ENCODE peak calls at places on chromosomes 7 and 10, in eight cellular contexts. U, W, V, K, Y, A, M and O are unnamed samples.

GRCh38 chr7:50355817-50356178 is 51.3 kb downstream of the IKZF1 start:
- DNase-seq in A (no peak), M (no peak), U (no peak), Y (no peak), K (no peak), W (no peak), V (no peak), O (no peak)

GRCh38 chr10:129426670-129427069 is 40.4 kb upstream of the MGMT start:
- DNase-seq in K (no peak), U (no peak), V (no peak), A (no peak), M (no peak), W (no peak), Y (no peak), O (no peak)

GRCh38 chr7:106056513-106057203 is 55.5 kb downstream of the SYPL1 start:
- DNase-seq in V (peak), A (peak), M (no peak), K (peak), Y (peak), U (no peak), W (peak), O (peak)

GRCh38 chr7:139914306-139914747 is 85.3 kb downstream of the TBXAS1 start:
- DNase-seq in A (peak), V (peak), U (no peak), W (no peak), Y (no peak), M (no peak), K (no peak), O (no peak)

GRCh38 chr10:14772399-14772798 is 2.3 kb downstream of the FAM107B start:
- DNase-seq in V (no peak), Y (no peak), U (no peak), A (no peak), K (no peak), W (no peak), M (no peak), O (no peak)

GRCh38 chr10:5094265-5095205 is at the start of gene AKR1C3:
- DNase-seq in K (no peak), M (no peak), U (no peak), Y (no peak), W (peak), A (no peak), V (peak), O (peak)

GRCh38 chr7:116809636-116810266 is 52.6 kb upstream of the CAPZA2 start:
- DNase-seq in W (peak), K (peak), M (no peak), A (no peak), V (peak), U (no peak), Y (no peak), O (peak)

GRCh38 chr7:14834888-14835287 is 67.7 kb downstream of the DGKB start:
- DNase-seq in W (no peak), V (no peak), Y (no peak), U (no peak), A (no peak), M (no peak), K (no peak), O (no peak)

GRCh38 chr7:154953006-154953684 is 49.8 kb downstream of the PAXIP1 start:
- DNase-seq in Y (peak), V (no peak), M (peak), W (peak), K (peak), U (no peak), A (peak), O (peak)

GRCh38 chr10:6406220-6407033 is 173.6 kb downstream of the PRKCQ start:
- DNase-seq in A (no peak), K (no peak), V (no peak), W (peak), M (no peak), Y (no peak), U (no peak), O (no peak)

GRCh38 chr10:124572751-124573150 is 111.1 kb downstream of the LHPP start:
- DNase-seq in M (no peak), A (peak), Y (no peak), V (no peak), K (no peak), W (no peak), U (no peak), O (no peak)

GRCh38 chr7:159306012-159306411 is 161.3 kb upstream of the VIPR2 start:
- DNase-seq in K (no peak), A (no peak), Y (no peak), M (no peak), V (no peak), U (no peak), W (no peak), O (no peak)

GRCh38 chr10:96454184-96454583 is 59.5 kb downstream of the TLL2 start:
- DNase-seq in A (no peak), U (no peak), K (no peak), M (no peak), W (no peak), V (no peak), Y (no peak), O (no peak)

DNA sequence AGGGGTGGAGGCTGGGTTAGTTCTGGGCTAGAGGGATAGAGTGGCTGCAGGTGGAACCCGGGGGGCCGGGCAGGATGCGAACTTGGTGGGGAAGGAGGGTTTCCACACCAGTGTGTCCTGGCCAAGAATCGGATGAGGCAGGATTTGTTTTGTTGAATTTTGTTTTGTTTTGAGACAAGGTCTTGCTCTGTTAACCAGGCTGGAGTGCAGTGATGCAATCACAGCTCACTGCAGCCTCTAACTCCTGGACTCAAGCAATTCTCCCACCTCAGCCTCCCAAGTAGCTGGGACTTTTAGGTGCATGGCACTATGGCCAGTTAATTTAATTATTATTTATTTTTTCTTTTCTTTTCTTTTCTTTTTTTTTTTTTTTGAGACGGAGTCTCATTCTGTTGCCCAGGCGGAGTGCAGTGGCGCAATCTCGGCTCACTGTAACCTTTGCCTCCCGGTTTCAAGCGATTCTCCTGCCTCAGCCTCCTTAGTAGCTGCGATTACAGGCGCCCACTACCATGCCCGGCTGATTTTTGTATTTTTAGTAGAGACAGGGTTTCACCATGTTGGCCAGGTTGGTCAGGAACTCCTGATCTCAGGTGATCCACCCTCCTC is 13.0 kb upstream of the PPP1R35 start:
- DNase-seq in M (no peak), Y (no peak), A (no peak), U (no peak), K (no peak), W (no peak), V (no peak), O (no peak)
- H3K4me3 ChIP-seq in M (no peak), Y (no peak), A (no peak), U (no peak), K (no peak), W (no peak), V (no peak), O (no peak)

GRCh38 chr7:157690833-157691382 is 354.1 kb downstream of the DNAJB6 start:
- DNase-seq in K (no peak), A (peak), V (no peak), M (no peak), W (no peak), Y (peak), U (no peak), O (no peak)
- H3K4me3 ChIP-seq in K (no peak), A (no peak), V (no peak), M (no peak), W (no peak), Y (peak), U (no peak), O (peak)

GRCh38 chr10:25175527-25176420 is 973 bp downstream of the GPR158 start:
- DNase-seq in M (peak), W (no peak), U (no peak), V (no peak), K (peak), Y (no peak), A (peak), O (no peak)
- H3K4me3 ChIP-seq in M (no peak), W (no peak), U (no peak), V (no peak), K (peak), Y (no peak), A (no peak), O (no peak)

DNA sequence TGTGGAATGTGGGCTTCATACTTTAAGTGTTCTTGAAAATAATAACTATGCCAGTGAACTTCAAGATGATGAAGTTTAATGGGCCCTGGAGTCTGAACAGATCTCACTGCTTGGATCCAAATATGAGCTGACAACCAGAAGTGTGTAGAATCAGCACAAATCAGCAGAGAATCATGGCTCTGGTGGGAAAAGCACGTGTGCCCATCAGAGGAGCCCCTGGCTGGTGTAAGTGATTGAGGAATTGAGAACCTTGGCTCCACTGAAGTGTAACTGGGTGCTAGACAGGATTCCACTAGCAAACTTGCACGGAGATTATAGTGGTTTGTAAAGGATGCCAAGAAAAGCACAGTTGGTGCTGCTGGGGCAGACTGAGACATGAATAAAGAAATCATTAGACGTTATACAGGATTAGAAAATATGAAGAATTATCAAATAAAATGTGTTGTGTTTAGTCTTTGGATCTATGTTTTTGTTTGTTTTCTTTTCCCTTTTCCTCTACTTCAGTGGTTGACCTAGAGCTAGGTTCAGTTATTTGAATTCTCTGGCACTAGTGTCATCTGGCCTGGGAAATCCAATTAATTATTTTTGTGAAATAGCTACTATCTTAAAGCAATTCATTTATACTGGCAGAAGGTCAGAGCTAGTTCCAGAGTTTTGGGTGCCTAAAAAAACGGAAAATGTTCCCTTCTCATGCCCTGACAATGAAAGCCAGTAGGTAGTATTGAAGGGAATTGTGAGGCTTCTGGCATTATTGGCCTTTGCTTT is 175.7 kb upstream of the MEOX2 start:
- DNase-seq in V (no peak), U (no peak), M (no peak), W (no peak), A (no peak), K (no peak), Y (no peak), O (no peak)
- H3K4me3 ChIP-seq in V (no peak), U (no peak), M (no peak), W (no peak), A (no peak), K (no peak), Y (no peak), O (no peak)